ENCODE peak calls at places on chromosome 22, in five cellular contexts. X, H, L, B and Z are unnamed samples.

GRCh38 chr22:23156286-23156685 is 11.0 kb downstream of the RAB36 start:
- DNase-seq in B (no peak), H (no peak), L (no peak), X (peak; percentile 22), Z (no peak)

GRCh38 chr22:42651134-42651533 is 1.9 kb upstream of the CYB5R3 start:
- DNase-seq in X (no peak), H (no peak), B (no peak), L (no peak), Z (no peak)

GRCh38 chr22:48492371-48493320 is 1335.0 kb downstream of the BRD1 start:
- DNase-seq in L (peak; percentile 76), B (no peak), X (peak; percentile 66), H (peak; percentile 46), Z (peak; percentile 43)

GRCh38 chr22:17542452-17542851 is 20.8 kb upstream of the SLC25A18 start:
- DNase-seq in B (no peak), L (no peak), H (no peak), X (no peak), Z (no peak)

GRCh38 chr22:19178659-19179471 is at the start of gene SLC25A1:
- DNase-seq in H (peak; percentile 88), L (peak; percentile 91), B (peak; percentile 78), X (peak; percentile 97), Z (peak; percentile 97)

GRCh38 chr22:23834830-23835772 is 3.7 kb downstream of the DERL3 start:
- DNase-seq in X (peak; percentile 80), B (peak; percentile 75), H (no peak), L (peak; percentile 17), Z (peak; percentile 64)

GRCh38 chr22:45302047-45302446 is 7.7 kb upstream of the FAM118A start:
- DNase-seq in X (no peak), H (no peak), L (no peak), B (no peak), Z (no peak)

GRCh38 chr22:26848244-26848920 is 191.0 kb downstream of the MIAT start:
- DNase-seq in H (no peak), X (no peak), B (no peak), L (no peak), Z (no peak)

GRCh38 chr22:46043816-46044717 is 67.1 kb upstream of the WNT7B start:
- DNase-seq in L (peak; percentile 33), X (no peak), B (no peak), H (no peak), Z (peak; percentile 54)

GRCh38 chr22:21734540-21735197 is 925 bp downstream of the YPEL1 start:
- DNase-seq in B (no peak), H (no peak), L (no peak), X (no peak), Z (no peak)

GRCh38 chr22:48758021-48758561 is 1069.6 kb downstream of the BRD1 start:
- DNase-seq in B (no peak), L (peak; percentile 5), H (peak; percentile 10), X (no peak), Z (peak; percentile 25)

GRCh38 chr22:35467788-35468187 is 67.8 kb downstream of the MCM5 start:
- DNase-seq in H (peak; percentile 55), B (peak; percentile 68), L (peak; percentile 84), X (peak; percentile 85), Z (peak; percentile 85)

GRCh38 chr22:46815132-46815531 is 52.7 kb downstream of the TBC1D22A start:
- DNase-seq in X (no peak), H (no peak), L (no peak), B (no peak), Z (peak; percentile 73)

GRCh38 chr22:41687901-41688364 is 734 bp downstream of the SNU13 start:
- DNase-seq in B (no peak), X (no peak), H (no peak), L (peak; percentile 51), Z (no peak)

GRCh38 chr22:20782601-20783299 is 8.8 kb downstream of the SERPIND1 start:
- DNase-seq in B (no peak), L (no peak), X (no peak), H (no peak), Z (no peak)

GRCh38 chr22:19086417-19086816 is 35.8 kb downstream of the DGCR2 start:
- DNase-seq in L (no peak), H (no peak), B (no peak), X (no peak), Z (no peak)

GRCh38 chr22:17773606-17774205 is 563 bp downstream of the BID start:
- DNase-seq in H (no peak), X (no peak), L (no peak), B (no peak), Z (peak; percentile 59)

GRCh38 chr22:18120941-18121340 is 10.3 kb downstream of the TUBA8 start:
- DNase-seq in L (no peak), B (no peak), X (no peak), H (no peak), Z (no peak)

GRCh38 chr22:46582281-46582811 is 37.8 kb upstream of the GRAMD4 start:
- DNase-seq in H (no peak), B (no peak), L (peak; percentile 10), X (no peak), Z (peak; percentile 77)

GRCh38 chr22:48899523-48900326 is 927.9 kb downstream of the BRD1 start:
- DNase-seq in L (no peak), B (no peak), H (no peak), X (no peak), Z (no peak)

GRCh38 chr22:33210129-33210784 is 152.1 kb upstream of the SYN3 start:
- DNase-seq in B (no peak), X (no peak), H (no peak), L (peak; percentile 17), Z (no peak)

GRCh38 chr22:39598017-39598965 is 27.7 kb downstream of the CACNA1I start:
- DNase-seq in X (peak; percentile 76), B (no peak), H (no peak), L (no peak), Z (peak; percentile 78)

GRCh38 chr22:39600491-39601179 is 30.1 kb downstream of the CACNA1I start:
- DNase-seq in B (no peak), L (no peak), X (no peak), H (no peak), Z (no peak)

GRCh38 chr22:39597236-39597869 is 26.8 kb downstream of the CACNA1I start:
- DNase-seq in B (no peak), X (no peak), H (no peak), L (no peak), Z (no peak)

GRCh38 chr22:39603345-39603744 is 32.8 kb downstream of the CACNA1I start:
- DNase-seq in X (no peak), B (no peak), H (no peak), L (no peak), Z (no peak)

DNA sequence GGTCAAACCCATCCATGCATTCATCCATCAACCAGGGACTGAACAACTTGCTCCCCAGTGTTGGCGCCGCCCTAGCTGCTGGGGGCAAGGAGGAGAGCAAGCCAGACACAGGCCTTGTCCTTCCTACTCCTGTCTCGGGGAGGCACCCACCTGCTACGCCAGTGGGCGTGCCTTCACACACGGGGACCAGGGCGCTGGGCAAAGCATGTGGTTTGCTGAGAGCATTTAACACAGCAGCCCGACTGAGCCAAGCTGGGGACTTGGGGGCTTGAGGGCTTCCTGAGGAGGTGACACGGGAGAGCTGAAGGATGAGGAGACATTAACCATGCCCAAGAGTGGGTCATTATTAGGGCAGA is 30.6 kb downstream of the CACNA1I start:
- DNase-seq in L (no peak), B (no peak), H (no peak), X (no peak), Z (no peak)
- TF ChIP-seq CTCF in L (no peak), B (no peak), H (no peak), X (no peak), Z (no peak)

GRCh38 chr22:37205046-37205445 is 7.2 kb downstream of the SSTR3 start:
- DNase-seq in B (no peak), H (no peak), L (peak; percentile 12), X (no peak), Z (no peak)

GRCh38 chr22:37204045-37204655 is 8.1 kb downstream of the SSTR3 start:
- DNase-seq in L (peak; percentile 11), B (no peak), H (no peak), X (no peak), Z (no peak)

GRCh38 chr22:37202001-37202555 is 10.2 kb downstream of the SSTR3 start:
- DNase-seq in H (no peak), L (peak; percentile 11), B (no peak), X (no peak), Z (no peak)

GRCh38 chr22:37202706-37203105 is 9.6 kb downstream of the SSTR3 start:
- DNase-seq in B (no peak), H (no peak), X (no peak), L (peak; percentile 18), Z (no peak)

GRCh38 chr22:37203354-37204044 is 8.8 kb downstream of the SSTR3 start:
- DNase-seq in L (peak; percentile 14), H (no peak), X (no peak), B (no peak), Z (no peak)
- TF ChIP-seq POLR2A in L (no peak), H (no peak), X (no peak), B (no peak), Z (no peak)

GRCh38 chr22:29032014-29032475 is 29.6 kb downstream of the C22orf31 start:
- DNase-seq in B (no peak), X (no peak), H (no peak), L (peak; percentile 59), Z (no peak)
- TF ChIP-seq CTCF in B (no peak), X (no peak), H (no peak), L (no peak), Z (no peak)

GRCh38 chr22:39524089-39524752 is 3.9 kb downstream of the ATF4 start:
- DNase-seq in H (no peak), L (no peak), B (no peak), X (no peak), Z (no peak)

GRCh38 chr22:39524753-39525657 is 4.6 kb downstream of the ATF4 start:
- DNase-seq in L (no peak), X (no peak), H (no peak), B (no peak), Z (no peak)

GRCh38 chr22:39520054-39520873 is at the start of gene ATF4:
- DNase-seq in B (peak; percentile 97), L (peak; percentile 98), X (peak; percentile 98), H (peak; percentile 96), Z (peak; percentile 98)

GRCh38 chr22:39520874-39521857 is 804 bp downstream of the ATF4 start:
- DNase-seq in H (peak; percentile 69), B (peak; percentile 79), L (peak; percentile 78), X (peak; percentile 92), Z (peak; percentile 77)

DNA sequence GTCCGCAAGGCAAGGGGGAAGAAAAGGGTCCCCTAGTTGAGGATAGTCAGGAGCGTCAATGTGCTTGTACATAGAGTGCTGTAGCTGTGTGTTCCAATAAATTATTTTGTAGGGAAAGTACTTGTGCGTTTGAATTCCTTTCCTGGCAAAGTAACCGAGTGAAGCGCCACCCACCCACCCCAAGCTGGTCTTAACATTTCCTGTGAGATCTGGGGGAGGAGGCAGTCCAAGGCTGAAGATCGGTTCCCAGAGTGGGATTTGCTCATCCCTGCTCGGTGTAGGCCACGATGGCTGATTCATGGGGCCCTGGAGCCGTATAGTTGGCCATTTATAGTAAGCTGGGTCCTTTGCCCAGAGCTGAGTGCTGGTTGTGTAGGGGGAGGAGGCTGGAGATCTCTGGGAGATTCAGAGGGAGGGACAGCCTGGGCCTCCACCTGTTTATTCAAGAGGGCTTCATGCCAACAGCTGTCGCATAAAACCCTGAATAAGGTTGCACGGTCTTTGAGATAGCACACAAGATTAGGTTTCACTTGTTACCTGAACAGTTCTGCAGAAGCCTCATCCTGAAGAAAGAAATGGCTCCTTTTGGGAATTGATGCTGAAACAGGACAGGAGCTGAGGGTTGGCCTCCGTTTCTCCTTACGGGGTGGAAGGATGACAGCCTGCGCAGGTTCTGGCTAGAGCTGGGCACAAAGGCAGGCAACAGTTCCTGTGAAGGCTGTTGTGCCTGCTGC is 2.4 kb downstream of the ATF4 start:
- DNase-seq in B (peak; percentile 68), L (peak; percentile 60), H (no peak), X (no peak), Z (peak; percentile 56)
- TF ChIP-seq POLR2A in B (peak; percentile 41), L (no peak), H (no peak), X (no peak), Z (no peak)